ENCODE peak calls at places on chromosomes 3 and 15, in five cellular contexts. F is neuronal stem cell, L is H9, C is mesenchymal stem cell, H is H1. S is an unnamed sample.

GRCh38 chr3:186461141-186461540 is 83.0 kb downstream of the CRYGS start:
- DNase-seq in F (no peak), L (no peak), H (no peak), C (peak; percentile 85), S (peak; percentile 9)

GRCh38 chr15:83380682-83381081 is 66.5 kb upstream of the SH3GL3 start:
- DNase-seq in C (peak; percentile 35), F (no peak), H (no peak), L (peak; percentile 62), S (peak; percentile 41)

GRCh38 chr3:113773381-113773780 is 26.5 kb downstream of the ATP6V1A start:
- DNase-seq in L (no peak), C (peak; percentile 72), F (no peak), H (no peak), S (no peak)

GRCh38 chr3:84759361-84759760 is 199.4 kb upstream of the CADM2 start:
- DNase-seq in F (no peak), L (peak; percentile 20), H (no peak), C (no peak), S (no peak)

GRCh38 chr3:66413151-66413751 is 87.6 kb downstream of the LRIG1 start:
- DNase-seq in L (no peak), F (no peak), H (no peak), C (peak; percentile 39), S (no peak)

GRCh38 chr3:123602325-123602724 is 17.5 kb upstream of the HACD2 start:
- DNase-seq in L (no peak), F (no peak), H (no peak), C (peak; percentile 74), S (peak; percentile 57)

GRCh38 chr3:140408252-140408651 is 269.6 kb upstream of the TRIM42 start:
- DNase-seq in L (no peak), F (no peak), H (no peak), C (no peak), S (no peak)

GRCh38 chr3:63864008-63864871 is 573 bp downstream of the ATXN7 start:
- DNase-seq in L (no peak), H (no peak), C (peak; percentile 27), F (no peak), S (peak; percentile 35)

GRCh38 chr3:32643354-32643753 is 41.6 kb upstream of the CNOT10 start:
- DNase-seq in H (no peak), C (no peak), L (no peak), F (no peak), S (no peak)

GRCh38 chr15:28911295-28911979 is 25.7 kb downstream of the APBA2 start:
- DNase-seq in H (no peak), L (no peak), F (no peak), C (no peak), S (no peak)

GRCh38 chr3:100810671-100811070 is 101.4 kb downstream of the TFG start:
- DNase-seq in F (no peak), L (no peak), C (peak; percentile 69), H (no peak), S (no peak)

GRCh38 chr3:161409069-161409468 is 37.8 kb upstream of the SPTSSB start:
- DNase-seq in C (peak; percentile 47), L (no peak), F (peak; percentile 32), H (no peak), S (peak; percentile 57)

GRCh38 chr15:100762913-100763627 is 116.6 kb upstream of the ALDH1A3 start:
- DNase-seq in C (no peak), L (no peak), F (no peak), H (no peak), S (no peak)

GRCh38 chr15:74776851-74777768 is 4.8 kb upstream of the CSK start:
- DNase-seq in H (no peak), C (peak; percentile 41), F (no peak), L (peak; percentile 75), S (peak; percentile 15)

GRCh38 chr15:71103102-71103676 is 12.1 kb upstream of the THSD4 start:
- DNase-seq in L (no peak), H (peak; percentile 34), C (peak; percentile 39), F (no peak), S (no peak)

GRCh38 chr15:81097893-81098280 is 36.2 kb upstream of the CFAP161 start:
- DNase-seq in L (no peak), H (peak; percentile 34), F (no peak), C (no peak), S (no peak)

GRCh38 chr3:49339593-49339946 is 283 bp downstream of the USP4 start:
- DNase-seq in H (peak; percentile 66), F (no peak), C (peak; percentile 50), L (peak; percentile 69), S (peak; percentile 48)

GRCh38 chr3:185988080-185988815 is 50.4 kb upstream of the TRA2B start:
- DNase-seq in C (no peak), L (no peak), F (no peak), H (no peak), S (no peak)

GRCh38 chr15:98684441-98684840 is 36.1 kb downstream of the IGF1R start:
- DNase-seq in F (no peak), H (no peak), C (peak; percentile 71), L (no peak), S (peak; percentile 13)

GRCh38 chr3:55491296-55491816 is 4.2 kb upstream of the WNT5A start:
- DNase-seq in C (peak; percentile 74), L (no peak), H (no peak), F (no peak), S (no peak)

GRCh38 chr15:90947577-90948357 is 6.9 kb upstream of the RCCD1 start:
- DNase-seq in F (no peak), C (no peak), L (no peak), H (no peak), S (no peak)

GRCh38 chr15:95884276-95884675 is 446.2 kb upstream of the NR2F2 start:
- DNase-seq in C (peak; percentile 70), H (no peak), L (no peak), F (peak; percentile 23), S (no peak)

GRCh38 chr3:8937064-8938020 is 25.9 kb downstream of the RAD18 start:
- DNase-seq in C (peak; percentile 61), H (no peak), L (no peak), F (no peak), S (peak; percentile 79)

GRCh38 chr3:147424325-147424910 is 15.3 kb downstream of the ZIC1 start:
- DNase-seq in C (no peak), L (peak; percentile 53), F (peak; percentile 42), H (peak; percentile 68), S (no peak)

GRCh38 chr3:114057011-114057347 is 442 bp downstream of the QTRT2 start:
- DNase-seq in C (no peak), F (no peak), L (no peak), H (no peak), S (no peak)

GRCh38 chr15:52112203-52112750 is 298 bp downstream of the BCL2L10 start:
- DNase-seq in C (no peak), H (no peak), L (peak; percentile 59), F (no peak), S (no peak)

GRCh38 chr3:190696777-190697501 is 165.6 kb downstream of the GMNC start:
- DNase-seq in H (no peak), L (no peak), F (peak; percentile 12), C (peak; percentile 62), S (peak; percentile 22)

GRCh38 chr15:83248151-83248851 is 36.2 kb downstream of the BNC1 start:
- DNase-seq in L (peak; percentile 49), C (peak; percentile 75), F (peak; percentile 85), H (peak; percentile 54), S (peak; percentile 92)

GRCh38 chr3:8768364-8769087 is 887 bp downstream of the OXTR start:
- DNase-seq in H (peak; percentile 60), F (no peak), C (peak; percentile 38), L (peak; percentile 33), S (no peak)

DNA sequence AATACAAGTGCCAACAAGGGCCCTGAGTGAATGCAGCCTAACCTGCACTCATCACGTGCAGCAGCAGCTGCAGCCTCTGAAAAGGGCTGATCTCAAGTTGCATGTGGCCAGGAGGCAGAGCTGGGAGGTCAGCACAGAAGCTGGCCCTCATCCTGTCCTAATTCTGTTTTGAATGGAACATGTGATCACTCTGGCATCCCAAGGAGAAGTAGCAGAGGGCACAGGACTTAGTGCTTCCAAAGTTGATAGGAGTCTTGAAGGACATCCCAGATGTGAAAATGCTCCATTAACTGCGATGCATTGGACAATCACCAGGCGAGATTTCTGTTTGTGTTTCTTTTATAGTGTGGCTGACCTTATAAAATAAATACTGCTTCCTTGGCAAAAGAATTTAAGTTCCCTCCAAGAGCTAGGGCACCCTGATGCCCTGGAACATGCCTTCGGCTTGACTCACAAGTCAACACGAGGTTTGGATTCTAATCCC is 31.6 kb upstream of the STAG1 start:
- DNase-seq in L (no peak), C (no peak), F (no peak), H (no peak), S (peak; percentile 56)
- H4K91ac ChIP-seq in L (no peak overlapping the region), C (no peak overlapping the region), F (no peak overlapping the region), H (no peak overlapping the region), S (no peak overlapping the region)

GRCh38 chr3:17213102-17213501 is 328.3 kb downstream of the PLCL2 start:
- DNase-seq in H (no peak), C (peak; percentile 22), F (no peak), L (no peak), S (peak; percentile 94)
- H2BK12ac ChIP-seq in H (no peak overlapping the region), C (no peak overlapping the region), F (no peak overlapping the region), L (no peak overlapping the region), S (no peak overlapping the region)

DNA sequence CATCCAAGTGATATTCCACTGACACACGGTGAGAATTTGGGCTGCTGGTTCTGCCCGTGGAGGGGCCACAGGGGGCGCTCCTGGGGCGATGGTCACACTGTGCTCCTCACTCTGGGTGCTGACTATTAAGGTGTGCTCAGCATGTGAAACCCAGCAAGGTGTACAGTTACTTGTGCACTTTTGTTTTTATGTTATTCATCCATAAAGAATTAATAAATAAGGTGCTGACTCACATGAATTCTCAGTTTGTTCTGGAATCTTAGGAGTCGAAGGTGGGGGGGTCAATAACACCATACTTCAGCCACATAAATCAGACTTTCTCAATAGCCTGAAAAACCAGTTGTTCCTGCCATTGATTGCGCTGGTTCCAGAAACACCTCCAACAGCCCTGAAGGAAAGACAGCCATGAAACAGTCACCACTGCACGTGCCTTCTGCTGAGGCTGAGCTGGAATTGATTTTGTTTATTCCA is 53.5 kb upstream of the SPATA12 start:
- DNase-seq in F (no peak), L (peak; percentile 63), C (peak; percentile 49), H (peak; percentile 72), S (peak; percentile 90)
- H4K91ac ChIP-seq in F (no peak overlapping the region), L (no peak overlapping the region), C (peak overlapping the region; percentile 70), H (no peak overlapping the region), S (peak overlapping the region; percentile 90)

GRCh38 chr15:65198571-65198970 is 12.7 kb downstream of the CILP start:
- DNase-seq in F (no peak), H (no peak), C (no peak), L (no peak), S (no peak)

GRCh38 chr15:65204236-65204930 is 6.9 kb downstream of the CILP start:
- DNase-seq in H (no peak), C (no peak), L (no peak), F (no peak), S (peak; percentile 66)

GRCh38 chr15:65204931-65205655 is 6.2 kb downstream of the CILP start:
- DNase-seq in H (no peak), C (no peak), F (no peak), L (no peak), S (no peak)

GRCh38 chr15:65197337-65197645 is 12.1 kb upstream of the CLPX start:
- DNase-seq in L (no peak), F (no peak), C (no peak), H (no peak), S (no peak)

DNA sequence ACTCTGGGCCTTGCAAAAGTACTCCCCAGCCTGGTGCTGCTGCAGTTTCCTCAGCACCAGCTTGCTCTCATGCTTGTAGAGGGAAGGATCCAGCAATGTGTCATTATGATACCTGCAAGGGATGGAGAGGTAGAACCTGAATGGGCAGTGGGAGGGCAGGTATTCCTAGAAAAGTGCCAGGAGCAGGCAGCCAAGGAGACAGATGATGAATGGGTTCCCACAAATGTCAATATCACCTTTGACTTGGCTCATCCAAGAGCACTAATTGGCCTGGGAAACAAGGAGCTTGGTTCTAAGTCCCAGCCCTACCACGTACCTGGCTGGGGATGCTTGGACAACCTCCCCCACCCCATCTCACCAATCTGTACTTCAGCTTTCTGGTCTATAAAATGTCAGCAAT is 9.4 kb downstream of the CILP start:
- DNase-seq in F (no peak), H (no peak), L (no peak), C (no peak), S (no peak)
- H2BK12ac ChIP-seq in F (no peak overlapping the region), H (no peak overlapping the region), L (no peak overlapping the region), C (no peak overlapping the region), S (no peak overlapping the region)